ENCODE peak calls at places on chromosomes 6 and 20, in six cellular contexts. D, B, I, Q, K and X are unnamed samples.

GRCh38 chr6:161003336-161003735 is 11.8 kb downstream of the MAP3K4 start:
- DNase-seq in Q (no peak), K (no peak), D (no peak), I (no peak), B (no peak), X (peak)

GRCh38 chr6:99412065-99412464 is 13.0 kb downstream of the PNISR start:
- DNase-seq in Q (no peak), B (no peak), K (no peak), I (no peak), D (no peak), X (no peak)

GRCh38 chr20:16647875-16648597 is 74.8 kb upstream of the KIF16B start:
- DNase-seq in Q (no peak), K (no peak), D (no peak), B (no peak), I (no peak), X (no peak)

GRCh38 chr20:5731753-5732366 is 18.3 kb upstream of the SHLD1 start:
- DNase-seq in B (peak), Q (no peak), D (no peak), K (no peak), I (no peak), X (no peak)

GRCh38 chr20:38123021-38123587 is 42.0 kb downstream of the TGM2 start:
- DNase-seq in Q (no peak), I (peak), D (peak), K (no peak), B (peak), X (peak)

GRCh38 chr6:53492860-53493634 is 51.9 kb downstream of the GCLC start:
- DNase-seq in B (no peak), I (no peak), K (no peak), Q (peak), D (no peak), X (peak)

GRCh38 chr6:17600527-17601388 is 656 bp downstream of the FAM8A1 start:
- DNase-seq in B (peak), K (peak), D (peak), Q (no peak), I (peak), X (peak)

GRCh38 chr6:159692303-159693127 is 526 bp downstream of the SOD2 start:
- DNase-seq in Q (no peak), I (no peak), K (peak), B (peak), D (peak), X (peak)

GRCh38 chr6:54193560-54193959 is 82.3 kb downstream of the MLIP start:
- DNase-seq in B (no peak), Q (no peak), D (no peak), K (no peak), I (no peak), X (no peak)

GRCh38 chr6:111922454-111923297 is 49.4 kb upstream of the FYN start:
- DNase-seq in D (no peak), I (no peak), K (no peak), Q (no peak), B (no peak), X (no peak)

DNA sequence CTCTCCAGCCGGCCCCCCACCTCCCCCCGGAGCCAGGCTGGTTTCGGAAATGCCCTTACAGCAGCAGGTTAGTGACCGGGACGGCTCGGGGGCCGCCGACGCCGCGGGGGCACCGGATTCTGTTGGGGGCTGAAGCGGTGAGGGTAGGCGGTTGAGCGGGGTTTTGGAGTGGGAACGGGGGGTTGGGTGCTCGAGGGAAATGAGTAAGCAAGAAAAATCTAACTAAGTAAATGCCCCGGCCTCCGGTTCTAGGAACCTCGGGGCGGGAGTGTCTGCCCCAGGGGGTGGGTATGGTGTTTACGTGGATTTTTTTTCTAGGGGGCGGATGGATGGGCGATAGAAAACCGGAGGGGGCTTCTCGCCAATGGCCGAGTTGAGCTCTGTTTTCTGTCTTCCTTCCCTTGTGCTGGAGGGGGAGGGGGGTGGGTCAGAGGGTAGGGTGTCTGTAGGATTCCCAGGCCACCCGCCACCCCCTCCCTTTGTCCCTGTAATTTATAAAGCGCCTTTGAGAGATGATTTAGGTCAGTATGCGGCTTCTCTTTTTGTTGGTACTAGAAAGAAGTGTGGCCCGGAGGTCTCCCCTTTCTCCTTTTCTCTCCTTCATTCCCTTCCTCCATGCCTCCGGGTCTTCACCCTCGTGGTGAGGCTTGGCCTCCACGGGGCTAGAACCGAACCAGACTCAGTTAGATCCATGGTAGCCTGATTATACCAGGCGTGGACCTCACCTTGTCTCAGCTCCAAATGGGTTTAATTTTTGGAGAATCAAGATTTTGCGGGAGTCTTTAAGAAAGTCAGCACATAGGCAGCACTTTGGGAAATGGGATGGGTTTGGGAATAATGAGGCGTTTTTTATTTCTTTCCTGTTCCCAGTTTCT is 2.3 kb downstream of the E2F3 start:
- DNase-seq in I (peak), Q (peak), K (no peak), B (no peak), D (peak), X (peak)
- TF ChIP-seq POLR2A in I (no peak), Q (no peak), K (no peak), B (no peak), D (no peak), X (peak)

GRCh38 chr6:16371401-16371800 is 133.0 kb downstream of the GMPR start:
- DNase-seq in K (no peak), B (no peak), Q (no peak), D (no peak), I (no peak), X (no peak)
- TF ChIP-seq POLR2A in K (no peak), B (no peak), Q (no peak), D (no peak), I (no peak), X (no peak)

DNA sequence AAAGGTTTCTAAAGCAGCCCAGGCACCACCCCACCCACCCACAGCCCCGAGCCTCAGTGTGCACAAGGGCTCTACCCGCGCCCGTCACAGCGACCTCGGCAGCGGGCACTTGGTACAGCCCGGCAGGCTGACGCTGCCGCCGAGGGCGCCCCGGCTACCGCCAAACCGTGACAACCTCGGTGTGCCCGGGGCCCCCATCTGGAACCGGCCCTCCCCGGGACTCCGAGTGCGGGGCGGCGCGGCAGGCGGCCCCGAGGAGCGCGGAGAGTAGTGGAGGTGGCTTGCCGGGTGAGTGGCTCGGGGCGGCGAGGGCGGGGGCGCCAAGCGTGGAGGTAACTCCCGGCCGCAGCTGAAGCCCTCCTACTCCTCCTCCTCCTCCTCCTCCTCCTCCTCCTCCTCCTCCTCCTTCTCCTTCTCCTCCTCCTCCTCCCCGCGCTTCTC is at the start of gene ISM1:
- DNase-seq in D (no peak), Q (peak), K (peak), B (peak), I (no peak), X (no peak)
- TF ChIP-seq POLR2A in D (no peak), Q (no peak), K (no peak), B (no peak), I (no peak), X (no peak)

DNA sequence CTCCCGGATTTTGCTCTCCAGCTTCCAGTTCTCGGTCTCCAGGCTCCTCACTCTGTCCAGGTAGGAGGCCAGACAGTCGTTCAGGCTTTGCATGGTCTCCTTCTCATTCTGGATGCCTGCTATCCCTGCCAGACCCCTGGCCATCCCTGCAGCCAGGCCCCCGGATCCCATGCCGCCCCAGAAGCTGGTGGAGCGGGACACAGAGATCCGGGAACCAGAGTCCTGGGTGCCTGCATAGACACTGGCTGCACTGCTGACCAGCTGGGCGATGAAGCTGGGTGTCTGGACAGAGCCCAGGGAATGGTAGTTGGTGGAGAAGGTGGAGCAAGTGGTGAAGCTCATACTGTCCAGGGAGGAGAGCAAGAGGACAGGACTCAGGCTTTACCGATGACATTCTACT is 2.9 kb upstream of the CALHM6 start:
- DNase-seq in I (no peak), K (no peak), D (no peak), B (no peak), Q (no peak), X (no peak)
- TF ChIP-seq POLR2A in I (no peak), K (no peak), D (no peak), B (no peak), Q (no peak), X (no peak)

GRCh38 chr6:70667256-70667710 is 400 bp upstream of the SMAP1 start:
- DNase-seq in K (no peak), B (no peak), Q (no peak), D (no peak), I (no peak), X (no peak)

GRCh38 chr6:70666726-70667125 is 957 bp upstream of the SMAP1 start:
- DNase-seq in B (no peak), Q (no peak), I (no peak), D (no peak), K (no peak), X (no peak)

GRCh38 chr6:70668499-70668812 is 773 bp downstream of the SMAP1 start:
- DNase-seq in I (peak), K (no peak), D (no peak), Q (peak), B (no peak), X (peak)

GRCh38 chr6:70669133-70669532 is 1.4 kb downstream of the SMAP1 start:
- DNase-seq in B (no peak), I (no peak), Q (no peak), K (no peak), D (no peak), X (no peak)

DNA sequence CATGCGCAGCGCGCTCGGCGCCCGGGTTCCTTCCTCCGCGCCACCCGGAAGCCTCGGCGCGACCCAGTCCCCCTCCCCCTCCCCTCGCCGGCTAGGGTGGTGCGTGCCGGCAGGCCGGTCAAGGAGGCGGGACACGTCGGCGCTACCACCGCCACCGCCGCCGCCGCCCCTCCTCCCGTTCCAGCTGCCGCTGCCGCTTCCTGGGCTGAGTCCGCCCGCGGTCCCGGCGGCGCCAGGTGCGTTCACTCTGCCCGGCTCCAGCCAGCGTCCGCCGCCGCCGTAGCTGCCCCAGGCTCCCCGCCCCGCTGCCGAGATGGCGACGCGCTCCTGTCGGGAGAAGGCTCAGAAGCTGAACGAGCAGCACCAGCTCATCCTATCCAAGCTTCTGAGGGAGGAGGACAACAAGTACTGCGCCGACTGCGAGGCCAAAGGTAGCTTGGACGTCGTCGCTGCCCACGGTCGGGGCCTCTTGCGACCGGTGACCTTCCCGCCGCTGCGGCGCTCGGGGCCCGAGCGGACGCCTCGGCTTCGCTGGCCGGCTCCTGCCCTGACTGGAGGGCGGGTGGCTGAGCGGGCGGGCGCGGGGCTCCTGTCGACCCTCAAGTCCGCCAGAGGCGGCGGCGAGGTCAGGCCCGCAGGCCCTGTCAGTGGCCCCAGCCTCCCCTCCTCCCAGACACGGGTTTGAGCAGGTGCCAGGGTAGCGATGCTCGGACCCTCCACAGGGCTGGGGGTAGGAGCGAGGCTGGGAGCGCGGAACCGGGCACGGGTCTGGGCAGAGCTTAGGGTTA is at the start of gene SMAP1:
- DNase-seq in B (peak), K (peak), Q (peak), D (peak), I (peak), X (peak)
- TF ChIP-seq POLR2A in B (no peak), K (peak), Q (peak), D (peak), I (peak), X (peak)

GRCh38 chr6:128150376-128150775 is 249.5 kb upstream of the THEMIS start:
- DNase-seq in B (no peak), Q (no peak), K (no peak), D (no peak), I (no peak), X (no peak)
- TF ChIP-seq POLR2A in B (no peak), Q (no peak), K (no peak), D (no peak), I (no peak), X (no peak)

DNA sequence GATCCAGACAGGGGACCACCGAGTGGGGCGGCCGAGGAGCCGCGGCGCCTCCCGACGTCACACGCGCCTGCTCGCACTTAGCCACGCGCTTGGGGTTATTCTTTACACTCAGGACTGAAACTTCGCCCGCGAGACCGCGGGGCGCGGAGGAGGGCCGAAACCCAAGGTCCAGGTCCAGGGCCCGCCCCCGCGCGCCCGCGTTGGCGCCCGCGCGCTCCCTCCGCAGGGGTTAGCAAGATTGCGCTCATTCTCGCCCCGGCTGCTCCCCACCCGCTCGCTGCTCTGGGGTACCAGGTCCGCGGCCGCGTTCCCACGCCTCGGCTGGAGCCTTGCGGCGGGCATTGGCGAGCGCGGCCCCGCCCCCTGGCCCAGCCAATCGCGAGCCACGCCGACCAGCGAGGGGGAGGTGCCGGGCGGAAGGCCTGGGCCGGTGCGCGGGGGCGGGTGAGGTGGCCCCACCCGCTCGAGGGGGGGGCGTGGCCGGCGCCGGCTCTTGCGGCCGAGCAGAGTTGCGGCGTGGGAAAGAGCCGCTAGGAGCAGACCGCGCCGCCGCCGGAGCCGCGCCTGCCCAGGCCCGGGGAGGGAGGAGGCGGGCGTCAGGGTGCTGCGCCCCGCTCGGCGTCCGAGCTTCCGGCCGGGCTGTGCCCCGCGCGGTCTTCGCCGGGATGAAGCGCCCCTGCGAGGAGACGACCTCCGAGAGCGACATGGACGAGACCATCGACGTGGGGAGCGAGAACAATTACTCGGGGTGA is at the start of gene HEY2:
- DNase-seq in D (peak), Q (peak), K (peak), B (peak), I (peak), X (peak)
- TF ChIP-seq POLR2A in D (no peak), Q (no peak), K (peak), B (peak), I (peak), X (no peak)

GRCh38 chr6:45679631-45680030 is 301.9 kb upstream of the SUPT3H start:
- DNase-seq in B (no peak), D (no peak), K (no peak), Q (no peak), I (no peak), X (no peak)
- TF ChIP-seq POLR2A in B (no peak), D (no peak), K (no peak), Q (no peak), I (no peak), X (no peak)

GRCh38 chr6:42938428-42938796 is 9.1 kb downstream of the CNPY3 start:
- DNase-seq in K (no peak), I (no peak), D (no peak), B (no peak), Q (no peak), X (no peak)
- TF ChIP-seq POLR2A in K (no peak), I (no peak), D (no peak), B (no peak), Q (no peak), X (no peak)